ENCODE peak calls at places on chromosome 13, in seven cellular contexts. N is effector memory CD4-positive, alpha-beta T cell; E is stomach; Z is uterus; S is cardiac muscle cell; V is fibroblast of lung; O is ascending aorta. Q is an unnamed sample.

GRCh38 chr13:104961246-104961645 is 1574.2 kb downstream of the EFNB2 start:
- DNase-seq in N (no peak), E (no peak), Z (no peak), S (no peak), V (no peak), O (no peak), Q (no peak)

GRCh38 chr13:98156259-98156658 is 13.4 kb downstream of the FARP1 start:
- DNase-seq in N (no peak), E (no peak), Z (no peak), S (no peak), V (no peak), O (no peak), Q (no peak)

GRCh38 chr13:41029629-41030028 is 10.5 kb upstream of the ELF1 start:
- DNase-seq in N (no peak), E (no peak), Z (no peak), S (no peak), V (no peak), O (no peak), Q (no peak)

GRCh38 chr13:36758345-36758744 is 60.7 kb upstream of the RFXAP start:
- DNase-seq in N (no peak), E (peak; percentile 28), Z (no peak), S (peak; percentile 1), V (no peak), O (no peak), Q (no peak)

GRCh38 chr13:109400625-109401257 is 385.6 kb downstream of the IRS2 start:
- DNase-seq in N (no peak), E (peak; percentile 67), Z (no peak), S (no peak), V (peak; percentile 6), O (no peak), Q (peak; percentile 72)

GRCh38 chr13:97834255-97834654 is 119.2 kb upstream of the IPO5 start:
- DNase-seq in N (no peak), E (no peak), Z (no peak), S (no peak), V (no peak), O (no peak), Q (no peak)

GRCh38 chr13:75469087-75469486 is 12.9 kb downstream of the TBC1D4 start:
- DNase-seq in N (no peak), E (no peak), Z (no peak), S (no peak), V (no peak), O (no peak), Q (no peak)

GRCh38 chr13:54356849-54357248 is 1328.2 kb downstream of the OLFM4 start:
- DNase-seq in N (no peak), E (no peak), Z (no peak), S (no peak), V (no peak), O (no peak), Q (no peak)

GRCh38 chr13:24670927-24671326 is 9.3 kb upstream of the ATP12A start:
- DNase-seq in N (no peak), E (no peak), Z (no peak), S (peak; percentile 28), V (peak; percentile 20), O (no peak), Q (no peak)

GRCh38 chr13:38405216-38405615 is 55.6 kb downstream of the UFM1 start:
- DNase-seq in N (no peak), E (no peak), Z (no peak), S (no peak), V (no peak), O (no peak), Q (no peak)

GRCh38 chr13:92136449-92137180 is 738.2 kb downstream of the GPC5 start:
- DNase-seq in N (no peak), E (no peak), Z (no peak), S (no peak), V (peak; percentile 57), O (no peak), Q (no peak)

GRCh38 chr13:93227280-93227905 is 786 bp downstream of the GPC6 start:
- DNase-seq in N (no peak), E (no peak), Z (no peak), S (peak; percentile 70), V (peak; percentile 64), O (no peak), Q (no peak)

GRCh38 chr13:76632388-76633044 is 253.7 kb downstream of the KCTD12 start:
- DNase-seq in N (no peak), E (no peak), Z (no peak), S (peak; percentile 81), V (no peak), O (no peak), Q (no peak)

GRCh38 chr13:87498681-87499080 is 172.5 kb upstream of the SLITRK5 start:
- DNase-seq in N (no peak), E (no peak), Z (no peak), S (peak; percentile 70), V (peak; percentile 16), O (no peak), Q (no peak)

GRCh38 chr13:102400619-102401125 is 1.2 kb downstream of the FGF14 start:
- DNase-seq in N (no peak), E (no peak), Z (peak; percentile 22), S (no peak), V (peak; percentile 11), O (no peak), Q (no peak)

GRCh38 chr13:29039212-29039611 is 219.1 kb downstream of the MTUS2 start:
- DNase-seq in N (no peak), E (no peak), Z (no peak), S (no peak), V (no peak), O (no peak), Q (no peak)

GRCh38 chr13:88707652-88708051 is 1036.5 kb downstream of the SLITRK5 start:
- DNase-seq in N (no peak), E (no peak), Z (no peak), S (no peak), V (no peak), O (no peak), Q (no peak)

GRCh38 chr13:80547885-80548284 is 207.0 kb upstream of the SPRY2 start:
- DNase-seq in N (no peak), E (no peak), Z (no peak), S (no peak), V (peak; percentile 1), O (no peak), Q (no peak)

GRCh38 chr13:67258482-67258881 is 28.3 kb upstream of the PCDH9 start:
- DNase-seq in N (no peak), E (no peak), Z (no peak), S (no peak), V (no peak), O (no peak), Q (no peak)

GRCh38 chr13:39840201-39840600 is 184.7 kb downstream of the COG6 start:
- DNase-seq in N (no peak), E (no peak), Z (no peak), S (no peak), V (no peak), O (no peak), Q (no peak)

GRCh38 chr13:28415994-28416411 is 78.9 kb downstream of the FLT1 start:
- DNase-seq in N (no peak), E (no peak), Z (no peak), S (no peak), V (no peak), O (no peak), Q (no peak)

GRCh38 chr13:43698743-43699142 is 88.0 kb downstream of the ENOX1 start:
- DNase-seq in N (no peak), E (no peak), Z (no peak), S (no peak), V (peak; percentile 35), O (no peak), Q (no peak)

GRCh38 chr13:39803156-39803555 is 147.7 kb downstream of the COG6 start:
- DNase-seq in N (no peak), E (no peak), Z (no peak), S (no peak), V (no peak), O (no peak), Q (no peak)

GRCh38 chr13:96338030-96338429 is 248.1 kb downstream of the HS6ST3 start:
- DNase-seq in N (no peak), E (no peak), Z (no peak), S (no peak), V (no peak), O (no peak), Q (no peak)

GRCh38 chr13:25137624-25137892 is 34.5 kb downstream of the AMER2 start:
- DNase-seq in N (no peak), E (no peak), Z (no peak), S (no peak), V (no peak), O (no peak), Q (no peak)

GRCh38 chr13:41411536-41411935 is 45.8 kb upstream of the RGCC start:
- DNase-seq in N (no peak), E (no peak), Z (no peak), S (no peak), V (peak; percentile 54), O (no peak), Q (no peak)

GRCh38 chr13:96089749-96090239 is at the start of gene HS6ST3:
- DNase-seq in N (no peak), E (peak; percentile 73), Z (peak; percentile 18), S (peak; percentile 56), V (peak; percentile 14), O (no peak), Q (no peak)

GRCh38 chr13:69948016-69948415 is 159.6 kb upstream of the ATXN8OS start:
- DNase-seq in N (no peak), E (no peak), Z (no peak), S (no peak), V (no peak), O (no peak), Q (no peak)
- H3K4me1 ChIP-seq in N (no peaks in the 10 kb centered on the region), E (no peaks in the 10 kb centered on the region), Z (no peaks in the 10 kb centered on the region), S (no peaks in the 10 kb centered on the region), V (no peaks in the 10 kb centered on the region), O (no peaks in the 10 kb centered on the region), Q (no peaks in the 10 kb centered on the region)

DNA sequence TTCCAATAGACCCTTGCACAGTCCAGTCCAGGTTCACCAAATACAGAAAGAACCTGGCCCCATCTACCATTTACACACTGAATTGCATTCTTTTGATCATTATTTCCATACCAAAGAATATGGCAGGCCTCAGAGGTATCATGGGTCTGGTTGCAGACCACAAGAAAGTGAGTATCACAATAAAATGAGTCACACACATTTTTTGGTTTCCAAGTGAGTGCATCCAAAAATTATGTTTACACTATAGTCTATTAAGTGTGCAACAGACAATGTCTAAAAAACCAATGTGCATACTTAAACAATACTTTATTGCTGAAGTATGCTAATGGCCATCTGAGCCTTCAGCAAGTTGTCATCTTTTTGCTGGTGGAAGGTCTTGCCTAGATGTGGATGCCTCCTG is 105.3 kb downstream of the SPACA7 start:
- DNase-seq in N (no peak), E (no peak), Z (no peak), S (no peak), V (peak; percentile 32), O (no peak), Q (no peak)
- H3K27ac ChIP-seq in N (no peak overlapping the region), E (no peak overlapping the region), Z (no peak overlapping the region), S (no peak overlapping the region), V (no peak overlapping the region), O (no peak overlapping the region), Q (no peak overlapping the region)

GRCh38 chr13:30453727-30454126 is 12.0 kb downstream of the HMGB1 start:
- DNase-seq in N (no peak), E (no peak), Z (no peak), S (no peak), V (no peak), O (no peak), Q (no peak)
- H3K4me1 ChIP-seq in N (no peaks in the 10 kb centered on the region), E (peaks cover under 1% of the 10 kb centered on the region), Z (no peaks in the 10 kb centered on the region), S (no peaks in the 10 kb centered on the region), V (no peaks in the 10 kb centered on the region), O (no peaks in the 10 kb centered on the region), Q (no peaks in the 10 kb centered on the region)

DNA sequence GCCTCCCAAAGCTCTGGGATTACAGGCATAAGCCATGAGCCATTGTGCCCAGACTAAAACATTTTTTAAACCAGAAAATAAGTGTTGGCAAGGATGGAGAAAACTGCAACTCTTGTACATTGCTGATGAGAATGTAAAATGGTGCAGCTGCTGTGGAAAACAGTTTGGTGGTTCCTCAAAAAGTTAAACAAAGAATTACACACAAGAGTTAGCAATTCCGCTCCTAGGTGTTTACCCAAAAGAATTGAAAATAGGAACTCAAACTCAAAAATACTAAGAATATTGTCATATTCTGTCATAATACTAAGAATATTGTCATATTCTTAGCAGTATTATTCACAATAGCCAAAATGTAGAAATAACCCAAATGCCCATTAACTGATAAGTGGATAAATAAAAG is 39.7 kb upstream of the USP12 start:
- DNase-seq in N (no peak), E (no peak), Z (no peak), S (no peak), V (no peak), O (no peak), Q (no peak)
- H3K27ac ChIP-seq in N (no peak overlapping the region), E (no peak overlapping the region), Z (no peak overlapping the region), S (no peak overlapping the region), V (no peak overlapping the region), O (no peak overlapping the region), Q (no peak overlapping the region)

Q was measured in Peyer's patch.